ENCODE peak calls at places on chromosomes 7 and 10, in nine cellular contexts. W, S, O, V, D, K, C, B and Y are unnamed samples.

GRCh38 chr10:66837335-66837734 is 88.5 kb upstream of the LRRTM3 start:
- DNase-seq in W (no peak), S (no peak), O (no peak), V (no peak), D (no peak), K (no peak), C (no peak), B (no peak), Y (no peak)

GRCh38 chr7:104805449-104806317 is 208.3 kb upstream of the KMT2E start:
- DNase-seq in W (no peak), S (no peak), O (no peak), V (no peak), D (no peak), K (no peak), C (no peak), B (no peak), Y (peak; percentile 22)

GRCh38 chr7:113486548-113486947 is 368.2 kb upstream of the SMIM30 start:
- DNase-seq in W (no peak), S (no peak), O (no peak), V (no peak), D (no peak), K (no peak), C (no peak), B (no peak), Y (no peak)

GRCh38 chr10:66836057-66836456 is 89.8 kb upstream of the LRRTM3 start:
- DNase-seq in W (no peak), S (peak; percentile 34), O (no peak), V (no peak), D (peak; percentile 81), K (no peak), C (no peak), B (no peak), Y (peak; percentile 64)

GRCh38 chr10:97731346-97732051 is 5.4 kb upstream of the ZFYVE27 start:
- DNase-seq in W (no peak), S (no peak), O (peak; percentile 57), V (peak; percentile 53), D (peak; percentile 77), K (peak; percentile 67), C (no peak), B (peak; percentile 7), Y (peak; percentile 65)

GRCh38 chr7:7220821-7221220 is 38.5 kb downstream of the C1GALT1 start:
- DNase-seq in W (no peak), S (no peak), O (no peak), V (no peak), D (no peak), K (no peak), C (no peak), B (no peak), Y (no peak)

GRCh38 chr7:104231054-104232046 is 23.5 kb upstream of the ORC5 start:
- DNase-seq in W (no peak), S (peak; percentile 11), O (peak; percentile 63), V (peak; percentile 28), D (peak; percentile 52), K (peak; percentile 75), C (no peak), B (no peak), Y (peak; percentile 57)

GRCh38 chr7:1691601-1692499 is 21.8 kb downstream of the ELFN1 start:
- DNase-seq in W (no peak), S (no peak), O (no peak), V (no peak), D (no peak), K (no peak), C (no peak), B (no peak), Y (peak; percentile 95)

GRCh38 chr10:90319188-90319914 is 538.5 kb downstream of the HTR7 start:
- DNase-seq in W (no peak), S (no peak), O (peak; percentile 0), V (no peak), D (peak; percentile 88), K (no peak), C (no peak), B (no peak), Y (peak; percentile 94)

GRCh38 chr10:97713351-97713827 is at the start of gene MARVELD1:
- DNase-seq in W (peak; percentile 86), S (no peak), O (peak; percentile 6), V (no peak), D (peak; percentile 93), K (no peak), C (no peak), B (no peak), Y (peak; percentile 86)

GRCh38 chr7:84642611-84643010 is 448.0 kb upstream of the SEMA3A start:
- DNase-seq in W (no peak), S (no peak), O (no peak), V (no peak), D (no peak), K (no peak), C (no peak), B (no peak), Y (no peak)

GRCh38 chr7:155652156-155653124 is 8.0 kb downstream of the RBM33 start:
- DNase-seq in W (no peak), S (no peak), O (no peak), V (no peak), D (peak; percentile 20), K (peak; percentile 55), C (no peak), B (no peak), Y (no peak)

GRCh38 chr7:158362912-158363905 is 224.4 kb downstream of the PTPRN2 start:
- DNase-seq in W (no peak), S (no peak), O (no peak), V (no peak), D (no peak), K (no peak), C (no peak), B (no peak), Y (no peak)

GRCh38 chr7:11747715-11748485 is 84.1 kb downstream of the THSD7A start:
- DNase-seq in W (no peak), S (no peak), O (no peak), V (no peak), D (no peak), K (no peak), C (no peak), B (no peak), Y (no peak)

GRCh38 chr7:111835066-111835465 is 272.8 kb upstream of the IMMP2L start:
- DNase-seq in W (no peak), S (peak; percentile 77), O (no peak), V (no peak), D (peak; percentile 83), K (no peak), C (no peak), B (no peak), Y (peak; percentile 87)

GRCh38 chr7:77684030-77684429 is 12.2 kb upstream of the RSBN1L start:
- DNase-seq in W (no peak), S (peak; percentile 59), O (no peak), V (no peak), D (no peak), K (no peak), C (no peak), B (no peak), Y (peak; percentile 34)

GRCh38 chr7:87027900-87028299 is 31.6 kb downstream of the ELAPOR2 start:
- DNase-seq in W (no peak), S (no peak), O (no peak), V (no peak), D (no peak), K (peak; percentile 43), C (no peak), B (no peak), Y (no peak)

GRCh38 chr10:112783653-112784426 is 166.2 kb upstream of the TCF7L2 start:
- DNase-seq in W (no peak), S (no peak), O (no peak), V (no peak), D (no peak), K (no peak), C (no peak), B (no peak), Y (no peak)

GRCh38 chr10:124680675-124681074 is 63.5 kb downstream of the FAM53B start:
- DNase-seq in W (no peak), S (no peak), O (no peak), V (no peak), D (peak; percentile 40), K (no peak), C (no peak), B (no peak), Y (no peak)

GRCh38 chr10:116084166-116084565 is 188.8 kb downstream of the GFRA1 start:
- DNase-seq in W (peak; percentile 44), S (no peak), O (no peak), V (no peak), D (peak; percentile 50), K (no peak), C (no peak), B (no peak), Y (no peak)

GRCh38 chr7:141045842-141046630 is 27.8 kb upstream of the TMEM178B start:
- DNase-seq in W (no peak), S (peak; percentile 56), O (no peak), V (no peak), D (peak; percentile 91), K (no peak), C (no peak), B (no peak), Y (peak; percentile 87)

GRCh38 chr7:5586279-5586962 is 162.8 kb upstream of the TNRC18 start:
- DNase-seq in W (no peak), S (no peak), O (no peak), V (no peak), D (no peak), K (peak; percentile 37), C (no peak), B (no peak), Y (no peak)

GRCh38 chr10:12826800-12827372 is 174.6 kb downstream of the CCDC3 start:
- DNase-seq in W (no peak), S (no peak), O (no peak), V (no peak), D (no peak), K (no peak), C (no peak), B (no peak), Y (no peak)

GRCh38 chr7:29859491-29860180 is 53.3 kb downstream of the WIPF3 start:
- DNase-seq in W (no peak), S (no peak), O (no peak), V (no peak), D (no peak), K (no peak), C (no peak), B (no peak), Y (peak; percentile 22)

GRCh38 chr7:43658718-43659548 is 70.4 kb downstream of the COA1 start:
- DNase-seq in W (no peak), S (peak; percentile 86), O (no peak), V (no peak), D (peak; percentile 82), K (no peak), C (no peak), B (no peak), Y (peak; percentile 76)

GRCh38 chr10:11401314-11402222 is 209.9 kb downstream of the USP6NL start:
- DNase-seq in W (no peak), S (no peak), O (no peak), V (no peak), D (no peak), K (no peak), C (no peak), B (no peak), Y (no peak)

GRCh38 chr10:94760586-94761178 is 1.8 kb upstream of the CYP2C19 start:
- DNase-seq in W (no peak), S (no peak), O (no peak), V (no peak), D (no peak), K (no peak), C (no peak), B (no peak), Y (no peak)

GRCh38 chr7:11458736-11459483 is 373.1 kb downstream of the THSD7A start:
- DNase-seq in W (no peak), S (no peak), O (no peak), V (no peak), D (peak; percentile 1), K (no peak), C (no peak), B (no peak), Y (peak; percentile 51)

GRCh38 chr7:112411186-112411795 is 39.0 kb upstream of the IFRD1 start:
- DNase-seq in W (no peak), S (no peak), O (peak; percentile 51), V (no peak), D (no peak), K (peak; percentile 35), C (no peak), B (no peak), Y (peak; percentile 32)